ENCODE peak calls at places on chromosomes 16 and 17, in four cellular contexts. L, H, I and Y are unnamed samples.

GRCh38 chr16:77739493-77739892 is 17.2 kb downstream of the NUDT7 start:
- DNase-seq in L (no peak), H (peak), I (no peak), Y (no peak)

GRCh38 chr17:59381716-59382570 is 50.5 kb downstream of the YPEL2 start:
- DNase-seq in I (no peak), H (no peak), L (peak), Y (no peak)

GRCh38 chr16:47057631-47057996 is 84.1 kb upstream of the DNAJA2 start:
- DNase-seq in L (no peak), I (peak), H (no peak), Y (no peak)

GRCh38 chr16:872436-873242 is 72.1 kb upstream of the GNG13 start:
- DNase-seq in I (no peak), H (no peak), L (no peak), Y (no peak)

GRCh38 chr17:21374455-21375161 is 1.5 kb upstream of the KCNJ12 start:
- DNase-seq in L (no peak), H (no peak), I (no peak), Y (no peak)

GRCh38 chr16:4404247-4404966 is 12.0 kb downstream of the CORO7 start:
- DNase-seq in H (no peak), L (no peak), I (peak), Y (peak)

GRCh38 chr16:84374160-84374489 is 5.8 kb downstream of the ATP2C2 start:
- DNase-seq in H (no peak), I (no peak), L (no peak), Y (no peak)

GRCh38 chr17:32964541-32964940 is 27.1 kb upstream of the SPACA3 start:
- DNase-seq in L (no peak), H (no peak), I (no peak), Y (no peak)

GRCh38 chr16:71520550-71520949 is 5.7 kb upstream of the CHST4 start:
- DNase-seq in L (no peak), H (no peak), I (no peak), Y (no peak)

GRCh38 chr17:32931686-32932085 is 3.7 kb downstream of the TMEM98 start:
- DNase-seq in L (no peak), I (no peak), H (no peak), Y (no peak)

GRCh38 chr16:81275064-81275532 is 36.6 kb downstream of the BCO1 start:
- DNase-seq in I (no peak), L (no peak), H (no peak), Y (no peak)

GRCh38 chr17:9410285-9410684 is 165.3 kb downstream of the STX8 start:
- DNase-seq in H (no peak), L (no peak), I (no peak), Y (no peak)

GRCh38 chr16:77689971-77690370 is 32.3 kb upstream of the NUDT7 start:
- DNase-seq in I (no peak), L (no peak), H (no peak), Y (no peak)

GRCh38 chr17:81889602-81890001 is 1.8 kb downstream of the ALYREF start:
- DNase-seq in H (no peak), L (no peak), I (no peak), Y (no peak)

GRCh38 chr17:81510798-81511549 is 1.6 kb downstream of the ACTG1 start:
- DNase-seq in L (no peak), H (no peak), I (no peak), Y (peak)

GRCh38 chr16:3536271-3536671 is 35.5 kb downstream of the CLUAP1 start:
- DNase-seq in H (no peak), L (no peak), I (no peak), Y (no peak)

GRCh38 chr17:57914274-57915147 is 40.7 kb downstream of the CUEDC1 start:
- DNase-seq in L (no peak), I (no peak), H (no peak), Y (no peak)

GRCh38 chr17:64178011-64178825 is 48.3 kb upstream of the ERN1 start:
- DNase-seq in H (no peak), L (no peak), I (no peak), Y (no peak)

GRCh38 chr17:80817861-80818260 is 173.8 kb upstream of the CHMP6 start:
- DNase-seq in L (no peak), I (no peak), H (peak), Y (no peak)

GRCh38 chr17:16917995-16918394 is 53.9 kb downstream of the TNFRSF13B start:
- DNase-seq in I (peak), L (peak), H (no peak), Y (no peak)

GRCh38 chr17:71107136-71107535 is 937.8 kb downstream of the KCNJ2 start:
- DNase-seq in L (no peak), I (no peak), H (no peak), Y (no peak)

DNA sequence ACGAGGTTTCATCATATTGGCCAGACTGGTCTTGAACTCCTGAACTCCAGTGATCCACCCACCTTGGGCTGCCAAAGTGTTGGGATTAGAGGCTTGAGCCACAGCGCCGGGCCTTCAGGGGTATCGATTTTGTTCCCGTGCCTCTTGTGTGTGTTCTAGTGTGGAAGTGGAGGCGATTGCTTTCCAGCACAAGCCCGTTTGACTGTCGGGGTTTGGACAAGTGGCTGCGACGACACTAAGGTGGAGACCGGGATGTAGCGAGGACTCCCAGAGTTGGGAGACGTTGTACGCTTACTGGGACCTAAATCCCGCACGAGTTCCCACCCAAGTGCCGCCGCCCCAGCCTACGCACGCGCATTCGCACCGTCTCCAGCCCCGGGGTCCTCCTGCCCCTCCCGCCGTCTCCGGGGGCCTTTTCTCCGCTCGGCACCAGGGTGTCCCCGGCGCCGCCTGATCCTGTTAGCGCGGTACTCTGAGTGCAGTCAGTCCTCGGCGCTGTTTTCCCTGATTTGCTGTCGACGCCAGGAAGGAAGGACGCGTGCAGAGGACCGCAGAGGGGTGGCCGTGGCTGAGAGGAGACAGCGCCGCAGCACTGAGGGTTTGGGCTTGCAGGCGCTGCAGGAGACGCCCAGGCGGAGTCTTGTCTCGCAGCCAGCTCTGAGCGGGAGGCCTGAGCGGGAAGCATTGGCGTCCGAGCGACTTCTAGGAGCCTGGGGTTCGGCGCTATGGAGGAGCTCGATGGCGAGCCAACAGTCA is at the start of gene NUP85:
- DNase-seq in L (peak), I (peak), H (peak), Y (peak)
- TF ChIP-seq POLR2A in L (peak), I (peak), H (peak), Y (peak)

DNA sequence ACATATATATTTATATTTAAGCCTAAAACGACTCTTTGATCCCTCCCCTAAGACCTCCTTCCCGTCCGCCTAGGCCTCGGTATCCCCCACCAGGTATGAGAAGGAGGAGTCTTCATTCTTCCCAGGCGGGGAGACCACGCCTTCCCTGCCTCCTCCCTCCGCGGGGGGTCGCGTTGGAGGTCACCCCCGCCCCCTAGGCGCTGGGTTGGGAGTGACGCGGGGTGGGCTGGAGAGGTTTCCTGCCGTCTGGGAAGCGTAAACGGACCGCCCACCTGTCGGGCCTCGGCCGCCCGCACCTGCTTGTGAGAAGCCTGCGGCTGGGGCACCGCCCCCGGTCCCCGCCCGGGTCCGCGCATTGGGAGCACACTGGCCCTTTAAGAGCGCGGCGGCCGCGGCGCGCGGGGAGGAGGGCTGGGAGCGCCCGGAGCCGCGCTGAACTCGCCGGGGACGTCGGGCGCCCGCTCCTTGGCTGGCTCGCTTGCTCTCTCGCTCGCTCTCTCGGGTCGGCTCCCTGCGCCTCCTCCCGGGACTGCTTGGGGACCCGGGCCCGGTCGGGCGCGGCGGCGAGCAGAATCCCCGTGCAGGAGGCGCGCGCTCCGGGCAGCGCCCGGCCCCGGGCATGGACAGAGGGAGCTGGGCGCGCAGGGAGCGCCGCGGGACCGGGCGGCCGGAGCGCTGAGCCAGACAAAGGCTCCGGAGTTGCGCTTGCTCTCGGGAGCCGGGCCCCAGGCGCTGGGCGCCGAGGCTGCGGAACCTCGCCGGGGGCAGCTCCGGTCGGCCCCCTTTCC is at the start of gene MMP15:
- DNase-seq in H (peak), L (peak), I (no peak), Y (peak)
- TF ChIP-seq POLR2A in H (peak), L (no peak), I (no peak), Y (no peak)

GRCh38 chr16:86157616-86158247 is 258.8 kb downstream of the IRF8 start:
- DNase-seq in L (no peak), I (no peak), H (no peak), Y (no peak)

GRCh38 chr16:86156155-86156554 is 257.2 kb downstream of the IRF8 start:
- DNase-seq in I (no peak), H (no peak), L (no peak), Y (no peak)

DNA sequence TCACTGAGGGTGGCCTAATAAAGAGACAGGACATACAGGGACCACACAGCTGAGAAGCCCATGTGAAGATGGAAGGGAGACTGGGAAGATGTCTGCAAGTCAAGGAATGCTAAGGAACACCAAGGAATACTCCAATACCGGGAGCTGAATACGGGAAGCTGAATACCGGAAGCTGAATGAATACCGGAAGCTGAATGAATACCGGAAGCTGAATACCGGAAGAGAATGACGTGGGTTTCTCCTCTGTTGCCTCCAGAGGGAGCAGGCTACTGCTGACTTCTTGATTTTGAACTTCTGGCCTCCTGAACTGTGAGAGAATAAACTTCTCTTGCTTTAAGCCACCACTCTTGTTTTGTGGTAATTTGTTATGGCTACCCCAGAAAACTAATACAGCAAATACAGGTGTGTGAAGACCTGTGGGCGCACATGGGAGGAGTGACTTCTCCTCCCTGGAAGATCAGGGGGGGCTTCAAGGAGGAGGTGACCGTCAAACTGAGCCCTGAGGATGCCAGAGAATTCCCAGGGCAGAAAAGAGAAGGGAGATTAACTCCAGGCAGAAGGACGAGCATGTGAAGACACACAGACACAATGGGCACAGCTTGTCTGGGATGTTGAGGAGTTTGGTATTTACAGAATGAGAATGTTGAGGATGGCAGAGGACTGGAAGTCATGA is 259.9 kb downstream of the IRF8 start:
- DNase-seq in L (no peak), H (no peak), I (no peak), Y (no peak)
- TF ChIP-seq POLR2A in L (no peak), H (no peak), I (no peak), Y (no peak)

GRCh38 chr17:74842599-74843351 is 16.9 kb downstream of the GRIN2C start:
- DNase-seq in H (peak), I (no peak), L (no peak), Y (peak)
- TF ChIP-seq POLR2A in H (no peak), I (no peak), L (no peak), Y (no peak)

DNA sequence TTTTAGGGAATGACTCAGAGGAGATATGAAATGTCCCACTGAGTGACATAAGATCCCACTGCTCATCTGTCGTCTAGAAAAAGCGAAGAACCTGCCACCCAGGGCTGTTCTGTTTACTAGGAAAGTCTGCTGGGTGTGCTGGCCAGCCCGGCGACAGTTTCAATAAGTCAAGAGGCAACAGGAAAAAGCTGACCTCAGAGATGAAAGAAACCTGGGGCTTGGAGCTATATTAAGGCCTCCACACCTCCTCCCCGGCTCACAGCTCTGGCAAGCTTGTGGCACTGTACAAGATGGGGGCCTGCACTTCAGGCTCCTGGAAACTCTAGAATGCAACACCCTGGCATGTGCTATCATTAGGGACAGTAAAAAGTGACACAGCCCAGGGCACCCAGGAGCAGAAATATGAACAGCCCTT is 10.6 kb downstream of the ZFHX3 start:
- DNase-seq in I (no peak), L (no peak), H (no peak), Y (no peak)
- TF ChIP-seq POLR2A in I (no peak), L (no peak), H (no peak), Y (no peak)